ENCODE peak calls at places on chromosomes 1 and 21, in five cellular contexts. One of them, this sample, is unnamed.

GRCh38 chr1:153520818-153521476 is 14.8 kb downstream of the S100A6 start:
- DNase-seq in RWPE1: no peak
- DNase-seq in Daoy: no peak
- DNase-seq in PC-9: no peak
- DNase-seq in iris pigment epithelial cell: no peak
- DNase-seq in this sample: peak; percentile 62

GRCh38 chr1:153963850-153964331 is 554 bp upstream of the SLC39A1 start:
- DNase-seq in RWPE1: peak; percentile 77
- DNase-seq in Daoy: peak; percentile 71
- DNase-seq in PC-9: peak; percentile 92
- DNase-seq in iris pigment epithelial cell: peak; percentile 34
- DNase-seq in this sample: peak; percentile 54

GRCh38 chr21:45497846-45498645 is 44.2 kb downstream of the SLC19A1 start:
- DNase-seq in RWPE1: no peak
- DNase-seq in Daoy: no peak
- DNase-seq in PC-9: no peak
- DNase-seq in iris pigment epithelial cell: no peak
- DNase-seq in this sample: no peak

GRCh38 chr1:158527190-158527815 is 26.9 kb downstream of the OR6Y1 start:
- DNase-seq in RWPE1: peak; percentile 20
- DNase-seq in Daoy: no peak
- DNase-seq in PC-9: no peak
- DNase-seq in iris pigment epithelial cell: peak; percentile 30
- DNase-seq in this sample: peak; percentile 40

GRCh38 chr1:206117151-206117948 is at the start of gene AVPR1B:
- DNase-seq in RWPE1: peak; percentile 56
- DNase-seq in Daoy: peak; percentile 54
- DNase-seq in PC-9: peak; percentile 53
- DNase-seq in iris pigment epithelial cell: peak; percentile 40
- DNase-seq in this sample: peak; percentile 54

GRCh38 chr1:50416150-50416527 is 7.1 kb downstream of the DMRTA2 start:
- DNase-seq in RWPE1: no peak
- DNase-seq in Daoy: no peak
- DNase-seq in PC-9: no peak
- DNase-seq in iris pigment epithelial cell: no peak
- DNase-seq in this sample: no peak

GRCh38 chr1:100512803-100513352 is 25.1 kb upstream of the GPR88 start:
- DNase-seq in RWPE1: no peak
- DNase-seq in Daoy: no peak
- DNase-seq in PC-9: no peak
- DNase-seq in iris pigment epithelial cell: no peak
- DNase-seq in this sample: no peak

GRCh38 chr21:44291936-44292811 is 6.5 kb downstream of the AIRE start:
- DNase-seq in RWPE1: peak; percentile 34
- DNase-seq in Daoy: no peak
- DNase-seq in PC-9: no peak
- DNase-seq in iris pigment epithelial cell: no peak
- DNase-seq in this sample: no peak

GRCh38 chr1:3364526-3364925 is 89.9 kb upstream of the ARHGEF16 start:
- DNase-seq in RWPE1: no peak
- DNase-seq in Daoy: no peak
- DNase-seq in PC-9: no peak
- DNase-seq in iris pigment epithelial cell: no peak
- DNase-seq in this sample: no peak

GRCh38 chr21:42784276-42784675 is 95.1 kb downstream of the WDR4 start:
- DNase-seq in RWPE1: no peak
- DNase-seq in Daoy: no peak
- DNase-seq in PC-9: no peak
- DNase-seq in iris pigment epithelial cell: no peak
- DNase-seq in this sample: no peak

GRCh38 chr1:7299329-7299799 is 471.7 kb upstream of the VAMP3 start:
- DNase-seq in RWPE1: peak; percentile 82
- DNase-seq in Daoy: peak; percentile 99
- DNase-seq in PC-9: peak; percentile 9
- DNase-seq in iris pigment epithelial cell: peak; percentile 99
- DNase-seq in this sample: peak; percentile 98

This sample was measured in EH.